ENCODE peak calls at places on chromosomes 7 and 10, in four cellular contexts. M, Y, P and H are unnamed samples.

GRCh38 chr10:131641231-131641630 is 259.6 kb upstream of the PPP2R2D start:
- DNase-seq in M (no peak), Y (no peak), P (no peak), H (peak; percentile 61)

GRCh38 chr10:98258683-98259454 is 9.1 kb downstream of the LOXL4 start:
- DNase-seq in M (no peak), Y (no peak), P (no peak), H (no peak)

GRCh38 chr7:121366852-121367431 is 29.2 kb downstream of the FAM3C start:
- DNase-seq in M (no peak), Y (peak; percentile 10), P (no peak), H (peak; percentile 33)

GRCh38 chr7:128099204-128099671 is 68.0 kb upstream of the LRRC4 start:
- DNase-seq in M (no peak), Y (no peak), P (no peak), H (peak; percentile 18)

GRCh38 chr7:568681-569035 is 49.0 kb upstream of the PDGFA start:
- DNase-seq in M (no peak), Y (no peak), P (peak; percentile 38), H (no peak)

GRCh38 chr10:4073912-4074311 is 288.9 kb upstream of the KLF6 start:
- DNase-seq in M (no peak), Y (no peak), P (peak; percentile 41), H (no peak)

GRCh38 chr7:25846722-25847121 is 305.3 kb upstream of the NFE2L3 start:
- DNase-seq in M (no peak), Y (peak; percentile 79), P (peak; percentile 85), H (no peak)

GRCh38 chr10:48745662-48746245 is 61.1 kb downstream of the WDFY4 start:
- DNase-seq in M (no peak), Y (no peak), P (no peak), H (no peak)

GRCh38 chr7:27165089-27165654 is at the start of gene HOXA9:
- DNase-seq in M (peak; percentile 11), Y (no peak), P (peak; percentile 32), H (no peak)

GRCh38 chr7:52260046-52260665 is 775.3 kb upstream of the POM121L12 start:
- DNase-seq in M (no peak), Y (no peak), P (no peak), H (no peak)

GRCh38 chr10:75643944-75644820 is 212.8 kb downstream of the LRMDA start:
- DNase-seq in M (no peak), Y (no peak), P (no peak), H (no peak)

GRCh38 chr7:81308643-81309354 is 389.9 kb upstream of the SEMA3C start:
- DNase-seq in M (no peak), Y (no peak), P (no peak), H (no peak)

GRCh38 chr7:70474639-70475234 is 657.2 kb upstream of the GALNT17 start:
- DNase-seq in M (no peak), Y (no peak), P (peak; percentile 64), H (no peak)

GRCh38 chr10:122494833-122495232 is 33.5 kb downstream of the HTRA1 start:
- DNase-seq in M (no peak), Y (peak; percentile 24), P (no peak), H (no peak)

GRCh38 chr7:89687266-89687665 is 467.0 kb upstream of the STEAP1 start:
- DNase-seq in M (no peak), Y (no peak), P (no peak), H (no peak)

GRCh38 chr7:18038391-18038790 is 10.7 kb upstream of the PRPS1L1 start:
- DNase-seq in M (no peak), Y (no peak), P (no peak), H (no peak)

GRCh38 chr10:47452495-47453434 is 31.1 kb downstream of the ANXA8 start:
- DNase-seq in M (no peak), Y (no peak), P (no peak), H (no peak)

GRCh38 chr10:69968830-69969229 is 83.8 kb upstream of the MACROH2A2 start:
- DNase-seq in M (no peak), Y (no peak), P (no peak), H (no peak)

GRCh38 chr7:151665363-151665762 is 145.7 kb upstream of the RHEB start:
- DNase-seq in M (no peak), Y (peak; percentile 88), P (peak; percentile 75), H (no peak)

GRCh38 chr10:30027057-30028005 is 32.1 kb downstream of the JCAD start:
- DNase-seq in M (no peak), Y (no peak), P (peak; percentile 38), H (peak; percentile 95)
- TF ChIP-seq CTCF in M (no peak), Y (no peak), P (no peak), H (peak; percentile 46)

DNA sequence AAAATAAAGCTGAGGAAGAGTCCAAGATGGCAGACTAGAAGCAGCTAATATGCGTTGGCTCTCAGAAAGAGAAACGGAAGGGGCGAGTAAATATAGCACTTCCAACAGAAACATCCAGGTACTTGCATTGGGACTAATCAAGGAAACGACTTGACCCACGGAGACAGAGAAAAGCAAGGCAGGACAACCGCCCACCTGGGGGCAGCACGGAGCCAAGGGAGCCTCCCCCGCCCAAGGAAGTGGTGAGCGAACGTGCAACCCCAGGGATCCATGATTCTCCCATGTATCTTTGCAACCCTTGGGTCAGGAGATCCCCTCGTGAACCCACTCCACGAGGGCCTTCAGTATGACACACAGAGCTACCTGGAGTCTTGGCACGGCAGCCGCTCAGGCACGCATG is 45.4 kb upstream of the GRM3 start:
- DNase-seq in M (no peak), Y (no peak), P (no peak), H (no peak)
- TF ChIP-seq CTCF in M (no peak), Y (no peak), P (peak; percentile 18), H (no peak)

GRCh38 chr10:13613519-13613918 is 26.8 kb downstream of the PRPF18 start:
- DNase-seq in M (no peak), Y (no peak), P (no peak), H (no peak)

GRCh38 chr10:13617146-13617545 is 30.4 kb downstream of the PRPF18 start:
- DNase-seq in M (no peak), Y (no peak), P (no peak), H (no peak)

GRCh38 chr10:13615650-13616049 is 28.9 kb downstream of the PRPF18 start:
- DNase-seq in M (no peak), Y (no peak), P (no peak), H (no peak)

GRCh38 chr10:13612654-13613373 is 26.0 kb downstream of the PRPF18 start:
- DNase-seq in M (no peak), Y (no peak), P (no peak), H (no peak)

DNA sequence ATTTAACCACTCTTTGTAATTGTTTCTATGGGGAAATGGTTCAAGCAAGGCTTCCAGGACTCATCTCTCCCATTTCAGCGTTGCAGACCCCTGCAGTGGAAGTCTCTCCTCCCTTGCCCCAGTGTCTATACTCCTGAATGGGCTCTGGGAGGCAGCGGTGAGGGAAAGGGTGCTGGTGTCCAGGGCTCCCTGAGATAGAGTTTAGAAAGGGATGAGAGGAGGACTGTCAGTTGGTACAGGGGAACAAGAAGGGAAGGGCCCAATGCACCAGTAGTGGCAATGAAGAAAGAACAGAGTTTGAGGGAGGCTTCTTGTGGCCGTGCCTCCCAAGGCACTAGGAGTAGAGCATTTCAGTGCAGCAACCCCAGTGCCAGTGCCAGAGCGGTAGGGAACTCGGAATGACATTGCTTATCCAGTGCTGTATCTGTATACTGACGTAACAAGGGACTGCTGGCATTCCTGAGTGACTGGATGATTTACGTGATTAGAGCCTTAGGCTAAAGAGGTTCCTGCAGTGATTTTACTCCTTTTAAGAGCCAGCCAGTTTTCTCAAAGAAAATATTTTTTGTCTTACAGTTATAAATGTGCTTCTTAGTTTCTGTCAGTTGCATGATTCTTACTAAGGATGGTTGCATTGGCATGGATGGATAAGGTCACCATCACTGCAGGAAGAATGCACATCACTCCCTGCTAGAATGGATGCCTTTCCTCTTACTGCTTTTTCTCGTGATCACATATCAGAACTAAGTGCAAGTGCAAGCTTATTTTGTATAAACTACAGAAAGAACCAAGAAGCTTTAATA is 28.0 kb downstream of the PRPF18 start:
- DNase-seq in M (peak; percentile 30), Y (peak; percentile 18), P (no peak), H (no peak)
- TF ChIP-seq CTCF in M (no peak), Y (no peak), P (no peak), H (no peak)

DNA sequence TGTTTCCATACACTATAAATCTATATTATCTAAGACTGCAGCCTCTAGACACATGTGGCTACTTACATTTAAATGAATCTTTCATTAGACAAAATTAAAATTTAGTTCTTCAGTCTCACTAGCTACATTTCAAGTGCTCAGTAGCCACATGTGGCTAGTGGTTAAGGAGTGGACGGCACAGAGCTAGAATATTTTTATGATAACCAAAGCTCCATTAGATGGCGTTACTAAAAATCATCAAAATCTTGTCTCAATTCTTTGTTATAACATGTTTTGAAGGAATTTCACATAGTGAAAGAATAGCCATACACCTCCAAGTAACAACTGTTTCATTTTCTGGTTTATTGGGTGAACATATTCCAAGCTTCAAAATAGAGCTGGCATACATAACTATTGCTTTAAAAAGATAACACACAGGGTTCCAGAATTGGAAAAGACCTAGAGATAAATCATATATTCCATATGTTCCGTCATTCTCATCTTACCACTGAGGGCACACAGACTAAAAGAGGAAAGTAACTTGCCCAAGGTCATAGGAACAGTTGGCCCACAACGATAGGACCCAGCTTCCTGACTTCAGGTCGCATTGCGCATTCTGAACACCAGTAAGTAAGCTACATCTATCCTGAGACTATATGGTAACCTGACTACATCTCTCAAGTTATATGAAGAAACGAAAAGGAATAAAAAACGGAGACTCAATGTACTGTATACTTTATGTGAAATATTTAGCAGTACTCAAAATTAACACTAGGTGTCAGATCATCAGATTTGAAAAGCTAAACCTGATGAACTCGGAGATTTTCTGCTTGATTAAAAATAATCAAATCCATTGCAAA is 66.6 kb downstream of the CAV1 start:
- DNase-seq in M (no peak), Y (no peak), P (no peak), H (no peak)
- TF ChIP-seq CTCF in M (peak; percentile 84), Y (peak; percentile 62), P (peak; percentile 80), H (peak; percentile 80)

GRCh38 chr7:130154501-130155317 is 50.5 kb downstream of the TMEM209 start:
- DNase-seq in M (peak; percentile 79), Y (no peak), P (no peak), H (no peak)

GRCh38 chr7:130152270-130153141 is 52.7 kb downstream of the TMEM209 start:
- DNase-seq in M (no peak), Y (no peak), P (no peak), H (peak; percentile 33)

GRCh38 chr7:130154131-130154500 is 51.1 kb downstream of the TMEM209 start:
- DNase-seq in M (no peak), Y (no peak), P (no peak), H (no peak)

GRCh38 chr7:130151591-130152269 is 53.5 kb downstream of the TMEM209 start:
- DNase-seq in M (no peak), Y (no peak), P (no peak), H (peak; percentile 54)

GRCh38 chr7:130153251-130153908 is 51.8 kb downstream of the TMEM209 start:
- DNase-seq in M (no peak), Y (no peak), P (no peak), H (no peak)
- TF ChIP-seq CTCF in M (no peak), Y (no peak), P (no peak), H (no peak)